ENCODE peak calls at places on chromosomes 6 and 20, in six cellular contexts. Y is adrenal gland, G is mammary epithelial cell, P is choroid plexus epithelial cell, V is cardiac fibroblast, K is ascending aorta. F is an unnamed sample.

GRCh38 chr20:1900321-1900791 is 5.1 kb downstream of the SIRPA start:
- DNase-seq in Y (peak), G (peak), P (peak), V (peak), K (no peak), F (peak)

GRCh38 chr6:87241304-87241703 is 81.1 kb upstream of the SMIM8 start:
- DNase-seq in Y (no peak), G (no peak), P (no peak), V (no peak), K (no peak), F (no peak)

GRCh38 chr20:50245561-50246366 is 55.1 kb downstream of the CEBPB start:
- DNase-seq in Y (no peak), G (peak), P (peak), V (peak), K (no peak), F (no peak)

GRCh38 chr6:21199246-21199645 is 394.3 kb upstream of the SOX4 start:
- DNase-seq in Y (no peak), G (no peak), P (no peak), V (no peak), K (no peak), F (no peak)

GRCh38 chr6:11317885-11318771 is 85.7 kb upstream of the NEDD9 start:
- DNase-seq in Y (peak), G (peak), P (peak), V (peak), K (peak), F (peak)

GRCh38 chr20:43385914-43386313 is 71.8 kb upstream of the SRSF6 start:
- DNase-seq in Y (no peak), G (no peak), P (no peak), V (no peak), K (no peak), F (no peak)

GRCh38 chr6:38131527-38131965 is 312.0 kb downstream of the ZFAND3 start:
- DNase-seq in Y (no peak), G (peak), P (peak), V (peak), K (no peak), F (peak)

GRCh38 chr6:166612471-166612881 is 14.6 kb downstream of the RPS6KA2 start:
- DNase-seq in Y (no peak), G (no peak), P (no peak), V (no peak), K (no peak), F (no peak)

GRCh38 chr6:17979479-17979878 is 8.0 kb downstream of the KIF13A start:
- DNase-seq in Y (no peak), G (no peak), P (no peak), V (no peak), K (no peak), F (no peak)

GRCh38 chr6:169162968-169163903 is 90.4 kb downstream of the THBS2 start:
- DNase-seq in Y (peak), G (peak), P (peak), V (peak), K (peak), F (peak)

GRCh38 chr6:35036059-35036827 is 104.9 kb downstream of the TCP11 start:
- DNase-seq in Y (no peak), G (no peak), P (no peak), V (no peak), K (no peak), F (no peak)

GRCh38 chr20:46974669-46975434 is 80.2 kb downstream of the EYA2 start:
- DNase-seq in Y (no peak), G (peak), P (no peak), V (no peak), K (no peak), F (no peak)

GRCh38 chr6:84752118-84752850 is 12.1 kb downstream of the TBX18 start:
- DNase-seq in Y (no peak), G (no peak), P (peak), V (peak), K (no peak), F (no peak)

GRCh38 chr20:1362484-1362883 is 30.4 kb downstream of the FKBP1A start:
- DNase-seq in Y (no peak), G (no peak), P (no peak), V (no peak), K (no peak), F (no peak)

GRCh38 chr6:108359901-108360882 is 65.3 kb downstream of the AFG1L start:
- DNase-seq in Y (no peak), G (peak), P (peak), V (peak), K (no peak), F (no peak)

GRCh38 chr6:163206196-163206595 is 208.3 kb upstream of the QKI start:
- DNase-seq in Y (no peak), G (no peak), P (no peak), V (no peak), K (no peak), F (no peak)

GRCh38 chr6:162251257-162251656 is 476.3 kb downstream of the PRKN start:
- DNase-seq in Y (no peak), G (no peak), P (peak), V (no peak), K (no peak), F (no peak)

GRCh38 chr20:38873050-38873581 is 53.1 kb upstream of the FAM83D start:
- DNase-seq in Y (no peak), G (no peak), P (no peak), V (no peak), K (no peak), F (no peak)

GRCh38 chr6:127115032-127115661 is 3.3 kb upstream of the RSPO3 start:
- DNase-seq in Y (no peak), G (no peak), P (no peak), V (no peak), K (no peak), F (no peak)

GRCh38 chr6:116060572-116061283 is at the start of gene FRK:
- DNase-seq in Y (no peak), G (peak), P (peak), V (peak), K (no peak), F (peak)

GRCh38 chr6:17707371-17707651 is 586 bp upstream of the NUP153 start:
- DNase-seq in Y (no peak), G (no peak), P (no peak), V (no peak), K (no peak), F (no peak)

GRCh38 chr6:128491041-128491642 is 29.3 kb downstream of the PTPRK start:
- DNase-seq in Y (no peak), G (peak), P (peak), V (peak), K (no peak), F (no peak)

GRCh38 chr6:35093783-35094182 is 47.4 kb downstream of the TCP11 start:
- DNase-seq in Y (no peak), G (no peak), P (no peak), V (no peak), K (no peak), F (no peak)

GRCh38 chr20:4244700-4245485 is 229.5 kb upstream of the RNF24 start:
- DNase-seq in Y (peak), G (no peak), P (peak), V (peak), K (no peak), F (no peak)

GRCh38 chr6:35016417-35017221 is 124.5 kb downstream of the TCP11 start:
- DNase-seq in Y (peak), G (no peak), P (peak), V (peak), K (no peak), F (no peak)

GRCh38 chr6:153084393-153084792 is 46.7 kb downstream of the RGS17 start:
- DNase-seq in Y (no peak), G (peak), P (peak), V (peak), K (no peak), F (no peak)

GRCh38 chr6:116887168-116887567 is 10.1 kb downstream of the RFX6 start:
- DNase-seq in Y (no peak), G (no peak), P (no peak), V (no peak), K (no peak), F (no peak)

GRCh38 chr6:83970582-83970981 is 63.0 kb upstream of the MRAP2 start:
- DNase-seq in Y (no peak), G (no peak), P (no peak), V (no peak), K (no peak), F (no peak)

GRCh38 chr6:76790881-76791280 is 672.4 kb downstream of the HTR1B start:
- DNase-seq in Y (no peak), G (no peak), P (peak), V (no peak), K (no peak), F (no peak)

DNA sequence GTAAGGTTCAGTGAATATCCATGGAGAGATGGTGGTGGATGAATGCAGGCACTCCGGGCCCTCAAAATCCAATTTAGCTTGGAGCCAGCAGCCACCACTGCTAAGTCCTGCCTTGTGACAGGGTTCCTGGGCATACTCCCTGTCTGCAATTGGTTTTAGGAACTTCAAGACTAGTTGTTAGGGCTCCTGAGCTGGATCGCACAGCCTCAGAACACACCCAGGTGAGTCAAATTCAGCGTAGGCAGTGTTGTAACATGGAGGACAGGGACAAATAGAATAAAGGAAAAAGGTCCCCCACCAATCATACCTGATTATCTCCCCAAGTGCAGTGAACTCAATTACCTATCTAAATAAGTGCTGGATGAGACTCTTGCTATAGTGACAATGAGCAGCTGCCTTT is 74.6 kb downstream of the PERP start:
- DNase-seq in Y (no peak), G (peak), P (no peak), V (no peak), K (no peak), F (no peak)
- H3K4me3 ChIP-seq in Y (no peak), G (no peak), P (no peak), V (no peak), K (no peak), F (no peak)

DNA sequence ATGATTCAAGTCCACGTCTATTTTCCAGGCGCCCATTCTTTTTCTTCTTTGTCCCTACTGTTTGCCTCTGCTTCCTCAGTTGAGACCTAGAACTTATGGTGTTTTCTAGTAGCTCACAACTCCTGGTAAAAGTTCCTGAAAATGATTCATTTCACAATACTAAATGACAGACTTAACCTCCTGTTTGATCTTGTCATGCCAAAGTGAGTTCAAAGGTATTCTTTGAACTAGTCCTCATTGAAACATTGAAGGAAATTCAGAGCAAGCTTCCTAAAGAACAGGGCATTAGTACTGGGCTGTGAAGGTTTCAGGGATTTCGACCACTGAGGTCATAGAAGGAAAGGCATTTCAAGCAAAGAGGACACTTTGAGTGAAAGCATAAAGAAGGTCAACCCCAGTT is 132.8 kb downstream of the IBTK start:
- DNase-seq in Y (no peak), G (no peak), P (no peak), V (no peak), K (no peak), F (no peak)
- TF ChIP-seq CTCF in Y (no peak), G (no peak), P (no peak), V (no peak), K (no peak), F (no peak)

DNA sequence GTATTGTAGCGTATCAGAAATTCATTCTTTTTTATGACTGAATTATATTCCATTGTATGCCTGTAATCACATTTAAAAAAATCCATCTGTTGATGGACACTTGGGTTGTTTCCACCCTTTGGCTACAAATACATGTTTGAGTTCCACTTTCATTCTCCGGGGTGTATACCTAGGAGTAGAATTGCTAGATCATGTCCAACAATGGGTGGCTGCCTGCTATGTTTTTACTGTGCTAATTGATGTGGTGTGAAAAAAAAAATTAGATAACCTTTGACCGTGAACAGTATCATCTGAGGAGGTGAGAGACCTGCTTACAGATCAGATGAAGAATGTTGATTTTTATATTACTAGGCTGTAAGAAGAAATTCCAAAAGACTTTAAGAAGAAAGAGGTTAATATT is 37.1 kb downstream of the TOP1 start:
- DNase-seq in Y (no peak), G (no peak), P (no peak), V (no peak), K (no peak), F (no peak)
- H3K4me3 ChIP-seq in Y (no peak), G (no peak), P (no peak), V (no peak), K (no peak), F (no peak)

DNA sequence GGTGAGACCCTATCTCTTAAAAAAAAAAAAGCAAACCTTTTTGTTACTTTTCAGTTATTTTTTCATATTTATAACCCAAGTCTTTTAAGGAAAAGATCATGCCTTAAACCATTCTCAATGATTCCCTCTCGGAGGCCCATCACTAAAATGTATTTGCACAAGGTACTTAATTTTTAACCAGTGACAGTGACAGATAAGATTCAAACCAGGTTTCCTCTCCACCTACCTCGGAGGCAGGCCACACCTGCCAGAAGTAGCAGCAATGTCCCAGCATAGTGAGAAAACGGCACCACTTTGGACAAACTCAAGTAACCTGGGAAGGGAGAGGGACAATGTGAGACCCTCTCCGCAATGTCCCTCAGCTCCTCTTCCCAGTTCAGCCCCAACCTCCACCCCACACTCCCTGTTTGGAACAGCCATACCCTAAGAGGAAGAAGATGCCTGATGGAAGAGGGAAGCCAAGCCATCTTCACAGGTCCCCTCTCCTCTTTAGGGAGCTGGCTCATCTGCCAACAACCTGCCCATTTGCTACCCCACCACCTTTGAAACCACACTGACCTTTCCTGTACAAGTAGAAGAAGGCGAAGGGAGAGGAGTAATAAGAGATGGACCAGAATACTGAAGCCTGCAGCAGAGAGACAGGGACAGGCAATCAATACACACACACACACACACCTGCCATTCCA is 2.3 kb downstream of the ABHD16A start:
- DNase-seq in Y (no peak), G (no peak), P (no peak), V (no peak), K (no peak), F (no peak)
- TF ChIP-seq CTCF in Y (no peak), G (no peak), P (no peak), V (no peak), K (no peak), F (no peak)